ENCODE peak calls at places on chromosomes 6 and 20, in five cellular contexts. J is GM12878, B is K562, K is HepG2, Z is SK-N-SH. X is an unnamed sample.

GRCh38 chr6:130900913-130901312 is 73.7 kb downstream of the SMLR1 start:
- DNase-seq in J (no peak), B (no peak), K (no peak), Z (no peak), X (peak; percentile 21)

GRCh38 chr6:140059947-140060346 is 685.5 kb upstream of the CITED2 start:
- DNase-seq in J (no peak), B (no peak), K (no peak), Z (no peak), X (no peak)

GRCh38 chr20:32281711-32282110 is 4.3 kb downstream of the KIF3B start:
- DNase-seq in J (no peak), B (no peak), K (no peak), Z (no peak), X (no peak)

GRCh38 chr6:55448446-55448845 is 121.2 kb downstream of the GFRAL start:
- DNase-seq in J (no peak), B (no peak), K (no peak), Z (no peak), X (no peak)

GRCh38 chr6:43146709-43147108 is 24.4 kb upstream of the SRF start:
- DNase-seq in J (no peak), B (no peak), K (no peak), Z (no peak), X (no peak)

GRCh38 chr6:157113389-157113788 is 209.9 kb downstream of the TMEM242 start:
- DNase-seq in J (no peak), B (peak; percentile 37), K (no peak), Z (no peak), X (no peak)

GRCh38 chr6:15096894-15097837 is 148.7 kb upstream of the JARID2 start:
- DNase-seq in J (no peak), B (peak; percentile 85), K (no peak), Z (no peak), X (no peak)

GRCh38 chr6:11094411-11094851 is 797 bp downstream of the SMIM13 start:
- DNase-seq in J (no peak), B (peak; percentile 46), K (peak; percentile 50), Z (peak; percentile 65), X (no peak)

GRCh38 chr6:41531591-41532582 is 14.3 kb upstream of the FOXP4 start:
- DNase-seq in J (peak; percentile 92), B (peak; percentile 36), K (no peak), Z (peak; percentile 84), X (no peak)

GRCh38 chr6:92008757-92009502 is 1410.4 kb downstream of the EPHA7 start:
- DNase-seq in J (no peak), B (no peak), K (no peak), Z (no peak), X (no peak)

GRCh38 chr6:74250161-74250560 is 554.2 kb downstream of the CD109 start:
- DNase-seq in J (no peak), B (no peak), K (no peak), Z (no peak), X (no peak)

GRCh38 chr20:2690718-2691117 is 1.9 kb upstream of the EBF4 start:
- DNase-seq in J (no peak), B (no peak), K (no peak), Z (no peak), X (no peak)

GRCh38 chr20:19328676-19329075 is 116.2 kb downstream of the SLC24A3 start:
- DNase-seq in J (no peak), B (no peak), K (no peak), Z (no peak), X (no peak)

GRCh38 chr20:49685161-49685601 is 28.5 kb downstream of the B4GALT5 start:
- DNase-seq in J (no peak), B (no peak), K (no peak), Z (no peak), X (no peak)

GRCh38 chr6:139690007-139690406 is 315.6 kb upstream of the CITED2 start:
- DNase-seq in J (no peak), B (no peak), K (no peak), Z (no peak), X (no peak)

GRCh38 chr6:124995645-124996325 is 33.5 kb downstream of the RNF217 start:
- DNase-seq in J (no peak), B (no peak), K (no peak), Z (no peak), X (no peak)

GRCh38 chr6:8088886-8089285 is 13.5 kb downstream of the EEF1E1 start:
- DNase-seq in J (no peak), B (no peak), K (no peak), Z (no peak), X (no peak)

GRCh38 chr20:6954219-6954618 is 186.7 kb downstream of the BMP2 start:
- DNase-seq in J (no peak), B (no peak), K (no peak), Z (no peak), X (no peak)

GRCh38 chr20:62274332-62275262 is 28.2 kb upstream of the ADRM1 start:
- DNase-seq in J (no peak), B (peak; percentile 72), K (no peak), Z (no peak), X (no peak)

GRCh38 chr6:11459002-11459658 is 78.4 kb upstream of the TMEM170B start:
- DNase-seq in J (peak; percentile 90), B (no peak), K (no peak), Z (no peak), X (no peak)

GRCh38 chr20:58473818-58474425 is 41.3 kb downstream of the APCDD1L start:
- DNase-seq in J (no peak), B (no peak), K (no peak), Z (peak; percentile 58), X (no peak)

GRCh38 chr6:139423037-139423698 is 48.7 kb upstream of the CITED2 start:
- DNase-seq in J (no peak), B (no peak), K (no peak), Z (no peak), X (no peak)

GRCh38 chr20:41214666-41215065 is 77.3 kb downstream of the PLCG1 start:
- DNase-seq in J (no peak), B (no peak), K (no peak), Z (no peak), X (no peak)

GRCh38 chr20:41214202-41214601 is 76.9 kb downstream of the PLCG1 start:
- DNase-seq in J (no peak), B (no peak), K (no peak), Z (no peak), X (no peak)

GRCh38 chr20:41217422-41217821 is 80.1 kb downstream of the PLCG1 start:
- DNase-seq in J (no peak), B (no peak), K (no peak), Z (no peak), X (no peak)

GRCh38 chr20:41218466-41218865 is 81.1 kb downstream of the PLCG1 start:
- DNase-seq in J (no peak), B (no peak), K (no peak), Z (no peak), X (no peak)

GRCh38 chr20:41213150-41213820 is 75.9 kb downstream of the PLCG1 start:
- DNase-seq in J (no peak), B (no peak), K (no peak), Z (peak; percentile 23), X (no peak)
- TF ChIP-seq ZBTB33 in J (no peak), B (no peak), K (no peak), Z (no peak), X (no peak)

GRCh38 chr6:82246370-82246769 is 1.2 kb downstream of the IBTK start:
- DNase-seq in J (no peak), B (no peak), K (peak; percentile 7), Z (no peak), X (no peak)

GRCh38 chr6:82245376-82245775 is 2.2 kb downstream of the IBTK start:
- DNase-seq in J (no peak), B (no peak), K (no peak), Z (no peak), X (no peak)

GRCh38 chr6:82247634-82248232 is at the start of gene IBTK:
- DNase-seq in J (peak; percentile 69), B (peak; percentile 98), K (peak; percentile 94), Z (peak; percentile 97), X (peak; percentile 86)

GRCh38 chr6:82248233-82248735 is 740 bp upstream of the IBTK start:
- DNase-seq in J (no peak), B (no peak), K (peak; percentile 90), Z (no peak), X (peak; percentile 49)

GRCh38 chr6:82246802-82247633 is 526 bp downstream of the IBTK start:
- DNase-seq in J (no peak), B (peak; percentile 64), K (peak; percentile 83), Z (peak; percentile 81), X (peak; percentile 36)
- TF ChIP-seq ZBTB33 in J (no peak), B (no peak), K (no peak), Z (no peak), X (no peak)

GRCh38 chr6:22250486-22250885 is 46.4 kb downstream of the PRL start:
- DNase-seq in J (no peak), B (no peak), K (no peak), Z (no peak), X (no peak)
- TF ChIP-seq ZBTB33 in J (no peak), B (no peak), K (no peak), Z (no peak), X (no peak)

GRCh38 chr20:46022411-46023147 is 6.4 kb upstream of the SLC12A5 start:
- DNase-seq in J (no peak), B (peak; percentile 74), K (peak; percentile 52), Z (peak; percentile 59), X (no peak)

GRCh38 chr20:46023148-46023484 is 5.9 kb upstream of the SLC12A5 start:
- DNase-seq in J (no peak), B (no peak), K (no peak), Z (no peak), X (no peak)

GRCh38 chr20:46025376-46025783 is 3.6 kb upstream of the SLC12A5 start:
- DNase-seq in J (no peak), B (no peak), K (no peak), Z (peak; percentile 30), X (no peak)

GRCh38 chr20:46021361-46022359 is 7.4 kb upstream of the SLC12A5 start:
- DNase-seq in J (no peak), B (peak; percentile 96), K (peak; percentile 69), Z (peak; percentile 99), X (no peak)

DNA sequence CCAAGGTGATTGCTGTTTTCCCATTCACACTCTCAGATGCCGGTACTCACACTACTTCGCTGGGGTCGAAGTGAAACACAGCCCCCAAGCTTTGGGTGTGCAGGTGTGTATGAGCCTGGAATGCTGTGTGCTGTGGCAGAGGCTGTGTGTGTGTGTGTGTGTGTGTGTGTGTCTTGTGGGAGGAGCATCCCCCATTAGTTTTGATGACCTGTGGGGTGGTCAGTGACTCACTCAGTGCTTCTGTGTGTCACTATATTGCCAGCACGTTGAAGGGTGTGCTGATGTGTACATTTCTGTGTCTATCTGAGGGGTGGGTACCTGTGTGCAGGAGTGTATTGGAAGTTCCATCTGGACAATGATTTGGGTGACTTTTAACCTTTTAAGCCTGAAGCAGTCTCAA is 5.0 kb upstream of the SLC12A5 start:
- DNase-seq in J (no peak), B (no peak), K (no peak), Z (no peak), X (no peak)
- TF ChIP-seq ZBTB33 in J (no peak), B (no peak), K (no peak), Z (no peak), X (no peak)